ENCODE peak calls at places on chromosome 14, in four cellular contexts. One of them, this sample, is unnamed. For H3K4me1, the result is how much of the 10 kb centered on the place peaks cover.

GRCh38 chr14:101405171-101405883 is 156.0 kb upstream of the DIO3 start:
- DNase-seq in lower lobe of right lung: no peak
- DNase-seq in IMR-90: peak
- DNase-seq in body of pancreas: no peak
- DNase-seq in this sample: no peak

GRCh38 chr14:74190910-74191575 is 48.2 kb upstream of the VSX2 start:
- DNase-seq in body of pancreas: no peak
- DNase-seq in IMR-90: peak
- DNase-seq in lower lobe of right lung: no peak
- DNase-seq in this sample: peak

GRCh38 chr14:91732859-91733477 is 1.1 kb upstream of the CATSPERB start:
- DNase-seq in body of pancreas: no peak
- DNase-seq in lower lobe of right lung: no peak
- DNase-seq in IMR-90: no peak
- DNase-seq in this sample: no peak

GRCh38 chr14:83470959-83471358 is 1937.3 kb upstream of the SEL1L start:
- DNase-seq in lower lobe of right lung: no peak
- DNase-seq in body of pancreas: no peak
- DNase-seq in IMR-90: no peak
- DNase-seq in this sample: no peak

GRCh38 chr14:24095196-24096068 is 1.3 kb downstream of the PCK2 start:
- DNase-seq in lower lobe of right lung: peak
- DNase-seq in IMR-90: peak
- DNase-seq in body of pancreas: peak
- DNase-seq in this sample: peak

GRCh38 chr14:35337557-35338255 is 45.5 kb downstream of the PSMA6 start:
- DNase-seq in body of pancreas: no peak
- DNase-seq in lower lobe of right lung: peak
- DNase-seq in IMR-90: no peak
- DNase-seq in this sample: no peak

GRCh38 chr14:63323148-63323547 is 4.4 kb upstream of the GPHB5 start:
- DNase-seq in body of pancreas: no peak
- DNase-seq in IMR-90: no peak
- DNase-seq in lower lobe of right lung: no peak
- DNase-seq in this sample: no peak

GRCh38 chr14:83470466-83470865 is 1936.8 kb upstream of the SEL1L start:
- DNase-seq in body of pancreas: no peak
- DNase-seq in IMR-90: no peak
- DNase-seq in lower lobe of right lung: no peak
- DNase-seq in this sample: no peak

GRCh38 chr14:35818346-35819115 is 7.6 kb upstream of the BRMS1L start:
- DNase-seq in body of pancreas: peak
- DNase-seq in lower lobe of right lung: no peak
- DNase-seq in IMR-90: peak
- DNase-seq in this sample: peak

GRCh38 chr14:78836777-78837176 is 666.6 kb downstream of the NRXN3 start:
- DNase-seq in lower lobe of right lung: no peak
- DNase-seq in body of pancreas: peak
- DNase-seq in IMR-90: peak
- DNase-seq in this sample: peak

GRCh38 chr14:55107766-55108554 is 21.1 kb upstream of the LGALS3 start:
- DNase-seq in IMR-90: peak
- DNase-seq in body of pancreas: peak
- DNase-seq in lower lobe of right lung: peak
- DNase-seq in this sample: peak

GRCh38 chr14:66000771-66001170 is 485.4 kb upstream of the CCDC196 start:
- DNase-seq in lower lobe of right lung: no peak
- DNase-seq in IMR-90: no peak
- DNase-seq in body of pancreas: no peak
- DNase-seq in this sample: no peak

GRCh38 chr14:89291351-89291940 is 125.6 kb downstream of the FOXN3 start:
- DNase-seq in lower lobe of right lung: no peak
- DNase-seq in IMR-90: no peak
- DNase-seq in body of pancreas: no peak
- DNase-seq in this sample: no peak
- H3K4me1 ChIP-seq in lower lobe of right lung: under half
- H3K4me1 ChIP-seq in IMR-90: under half
- H3K4me1 ChIP-seq in body of pancreas: under half
- H3K4me1 ChIP-seq in this sample: under half

DNA sequence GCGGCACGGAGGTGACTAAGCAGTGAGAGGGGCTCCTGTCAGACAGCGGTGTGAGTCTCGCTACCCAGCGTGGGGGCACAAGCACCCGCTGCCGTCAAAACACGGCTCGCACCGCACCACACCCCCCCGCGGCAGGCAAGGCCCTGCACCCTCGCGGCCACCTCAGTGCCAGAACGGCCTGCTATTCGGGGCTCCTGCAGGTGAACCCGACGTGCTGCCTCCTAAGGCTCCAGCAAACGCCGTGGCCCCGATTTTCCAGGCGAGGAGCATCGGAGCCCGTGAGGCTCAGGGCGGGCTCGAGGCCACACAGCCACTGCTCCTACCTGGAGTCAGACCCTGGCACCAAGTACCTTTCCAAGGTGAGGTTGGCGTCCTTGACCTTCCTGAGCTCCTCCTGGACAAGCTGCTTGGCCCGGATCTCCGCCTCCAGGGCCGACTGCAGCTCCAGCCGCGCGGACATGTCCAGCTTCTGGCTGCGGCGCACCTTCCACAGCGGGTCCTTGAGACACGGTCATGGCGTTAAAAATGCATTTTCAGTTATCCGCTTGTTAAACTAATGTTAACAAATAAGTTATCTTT is 41.8 kb downstream of the AMN start:
- DNase-seq in body of pancreas: no peak
- DNase-seq in lower lobe of right lung: no peak
- DNase-seq in IMR-90: no peak
- DNase-seq in this sample: no peak
- H3K4me1 ChIP-seq in body of pancreas: under half
- H3K4me1 ChIP-seq in lower lobe of right lung: under half
- H3K4me1 ChIP-seq in IMR-90: under half
- H3K4me1 ChIP-seq in this sample: under half

DNA sequence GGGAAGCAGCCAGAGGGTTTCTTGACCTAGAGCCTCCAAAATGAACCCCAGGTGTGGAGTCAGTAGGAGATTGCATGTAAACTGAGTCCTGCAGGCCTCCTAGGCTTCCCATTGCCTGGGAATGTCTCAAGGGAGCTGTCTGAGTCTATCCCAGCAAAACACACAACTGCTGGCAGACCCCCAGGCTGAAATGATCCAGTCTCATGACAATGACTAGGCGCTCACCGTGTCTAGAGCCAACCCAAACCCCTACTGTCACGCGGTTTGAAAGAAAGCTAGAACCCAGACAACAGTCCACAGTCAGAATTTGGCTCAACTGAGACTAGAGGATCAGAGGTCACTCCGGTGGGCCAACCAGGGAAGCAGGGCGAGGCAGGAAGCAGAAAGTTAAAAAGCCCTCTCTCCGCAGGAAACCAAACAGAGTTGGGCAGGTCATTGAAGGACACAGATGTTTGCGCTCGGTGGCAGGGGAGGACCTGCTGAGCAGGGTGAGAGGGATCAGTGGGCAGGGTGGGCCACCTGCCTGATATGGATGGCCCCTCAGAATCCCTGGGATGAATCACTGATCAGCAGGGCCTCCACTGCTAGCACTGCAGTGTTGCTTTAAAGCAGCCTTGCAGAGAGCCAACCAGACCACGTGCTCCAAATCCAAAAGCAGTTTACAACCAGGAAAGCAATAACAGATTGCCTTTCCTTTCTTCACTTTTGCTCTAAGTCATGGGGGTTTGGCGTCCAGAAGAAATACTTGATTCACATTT is 23.8 kb downstream of the ACTN1 start:
- DNase-seq in lower lobe of right lung: no peak
- DNase-seq in IMR-90: peak
- DNase-seq in body of pancreas: no peak
- DNase-seq in this sample: no peak
- H3K4me1 ChIP-seq in lower lobe of right lung: half or more
- H3K4me1 ChIP-seq in IMR-90: half or more
- H3K4me1 ChIP-seq in body of pancreas: half or more
- H3K4me1 ChIP-seq in this sample: half or more

DNA sequence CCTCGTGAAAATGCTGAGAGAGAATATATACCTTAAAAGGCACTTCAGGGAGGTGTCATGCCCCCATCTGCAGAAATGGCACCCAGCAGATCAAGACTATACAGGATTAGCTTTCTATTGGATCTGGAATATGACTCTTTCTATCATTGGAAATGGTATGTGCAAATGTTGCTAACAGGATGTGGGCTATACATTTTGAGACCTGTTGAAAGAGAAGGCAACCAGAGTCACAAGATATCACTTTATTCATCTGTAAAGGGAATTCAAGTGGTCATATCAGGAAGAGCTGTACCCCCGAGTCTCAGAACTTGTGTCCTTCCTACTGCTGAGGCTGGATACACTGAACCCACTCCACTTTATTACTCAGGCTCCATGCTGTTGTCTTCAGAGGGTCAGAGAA is 46.1 kb upstream of the FRMD6 start:
- DNase-seq in IMR-90: no peak
- DNase-seq in body of pancreas: no peak
- DNase-seq in lower lobe of right lung: no peak
- DNase-seq in this sample: no peak
- H3K4me1 ChIP-seq in IMR-90: under half
- H3K4me1 ChIP-seq in body of pancreas: under half
- H3K4me1 ChIP-seq in lower lobe of right lung: under half
- H3K4me1 ChIP-seq in this sample: under half

GRCh38 chr14:49977126-49977841 is 84.4 kb downstream of the ARF6 start:
- DNase-seq in lower lobe of right lung: no peak
- DNase-seq in body of pancreas: no peak
- DNase-seq in IMR-90: no peak
- DNase-seq in this sample: no peak

GRCh38 chr14:49982082-49982481 is 89.2 kb downstream of the ARF6 start:
- DNase-seq in IMR-90: peak
- DNase-seq in body of pancreas: no peak
- DNase-seq in lower lobe of right lung: no peak
- DNase-seq in this sample: no peak

GRCh38 chr14:49982522-49982951 is 89.7 kb downstream of the ARF6 start:
- DNase-seq in IMR-90: peak
- DNase-seq in lower lobe of right lung: no peak
- DNase-seq in body of pancreas: no peak
- DNase-seq in this sample: no peak

GRCh38 chr14:49975799-49976198 is 82.9 kb downstream of the ARF6 start:
- DNase-seq in IMR-90: no peak
- DNase-seq in lower lobe of right lung: no peak
- DNase-seq in body of pancreas: no peak
- DNase-seq in this sample: no peak

GRCh38 chr14:49980027-49980426 is 87.1 kb downstream of the ARF6 start:
- DNase-seq in IMR-90: no peak
- DNase-seq in lower lobe of right lung: no peak
- DNase-seq in body of pancreas: no peak
- DNase-seq in this sample: no peak
- H3K4me1 ChIP-seq in IMR-90: under half
- H3K4me1 ChIP-seq in lower lobe of right lung: under half
- H3K4me1 ChIP-seq in body of pancreas: under half
- H3K4me1 ChIP-seq in this sample: under half

GRCh38 chr14:71089974-71090373 is 182.7 kb downstream of the PCNX1 start:
- DNase-seq in IMR-90: peak
- DNase-seq in lower lobe of right lung: no peak
- DNase-seq in body of pancreas: no peak
- DNase-seq in this sample: no peak
- H3K4me1 ChIP-seq in IMR-90: under half
- H3K4me1 ChIP-seq in lower lobe of right lung: under half
- H3K4me1 ChIP-seq in body of pancreas: under half
- H3K4me1 ChIP-seq in this sample: under half

This sample was measured in testis.